ENCODE peak calls at places on chromosomes 4 and X, in nine cellular contexts. N is body of pancreas, G is adrenal gland, R is sigmoid colon, S is esophagus squamous epithelium, U is stomach, P is heart left ventricle, J is IMR-90, V is lower leg skin. I is an unnamed sample.

GRCh38 chrX:153336128-153336894 is 2.4 kb downstream of the ZNF275 start:
- DNase-seq in N (no peak), G (peak), R (no peak), S (no peak), U (no peak), P (no peak), J (no peak), V (peak), I (no peak)

GRCh38 chr4:9765091-9765490 is 16.3 kb upstream of the DRD5 start:
- DNase-seq in N (no peak), G (peak), R (no peak), S (no peak), U (peak), P (no peak), J (peak), V (peak), I (no peak)

GRCh38 chr4:67897686-67898085 is 13.9 kb upstream of the TMPRSS11D start:
- DNase-seq in N (no peak), G (no peak), R (no peak), S (no peak), U (no peak), P (no peak), J (no peak), V (no peak), I (no peak)

GRCh38 chrX:139798701-139799100 is 90.7 kb upstream of the MCF2 start:
- DNase-seq in N (no peak), G (no peak), R (no peak), S (no peak), U (no peak), P (no peak), J (no peak), V (no peak), I (no peak)

GRCh38 chrX:49172280-49172780 is 632 bp downstream of the PLP2 start:
- DNase-seq in N (peak), G (peak), R (peak), S (no peak), U (peak), P (peak), J (peak), V (peak), I (no peak)

GRCh38 chrX:1658083-1658463 is 43.2 kb downstream of the ASMT start:
- DNase-seq in N (no peak), G (no peak), R (no peak), S (no peak), U (no peak), P (no peak), J (no peak), V (peak), I (no peak)

GRCh38 chr4:162164881-162165528 is 1.2 kb upstream of the FSTL5 start:
- DNase-seq in N (no peak), G (no peak), R (no peak), S (no peak), U (no peak), P (no peak), J (no peak), V (no peak), I (no peak)

GRCh38 chr4:87956501-87956900 is 19.0 kb upstream of the SPP1 start:
- DNase-seq in N (no peak), G (no peak), R (no peak), S (no peak), U (no peak), P (no peak), J (no peak), V (no peak), I (no peak)

GRCh38 chrX:95835223-95835622 is 849.4 kb upstream of the DIAPH2 start:
- DNase-seq in N (no peak), G (no peak), R (no peak), S (no peak), U (no peak), P (no peak), J (no peak), V (peak), I (no peak)

GRCh38 chrX:47577424-47577823 is 4.8 kb upstream of the TIMP1 start:
- DNase-seq in N (no peak), G (no peak), R (no peak), S (no peak), U (no peak), P (no peak), J (no peak), V (no peak), I (no peak)

GRCh38 chr4:54661156-54661555 is 3.4 kb downstream of the KIT start:
- DNase-seq in N (no peak), G (no peak), R (no peak), S (no peak), U (no peak), P (no peak), J (peak), V (no peak), I (no peak)

GRCh38 chr4:25919676-25920075 is 5.7 kb downstream of the SMIM20 start:
- DNase-seq in N (no peak), G (no peak), R (no peak), S (no peak), U (no peak), P (no peak), J (peak), V (no peak), I (no peak)

GRCh38 chr4:70583952-70584834 is 7.9 kb upstream of the AMBN start:
- DNase-seq in N (peak), G (no peak), R (no peak), S (no peak), U (peak), P (no peak), J (no peak), V (no peak), I (no peak)

GRCh38 chr4:147825451-147826287 is 93.8 kb downstream of the ARHGAP10 start:
- DNase-seq in N (peak), G (peak), R (no peak), S (no peak), U (peak), P (peak), J (no peak), V (no peak), I (no peak)

GRCh38 chr4:3243066-3243775 is 5.7 kb upstream of the MSANTD1 start:
- DNase-seq in N (no peak), G (no peak), R (no peak), S (no peak), U (no peak), P (no peak), J (no peak), V (no peak), I (no peak)

GRCh38 chr4:185211035-185211434 is 1.6 kb downstream of the SNX25 start:
- DNase-seq in N (no peak), G (no peak), R (no peak), S (no peak), U (no peak), P (no peak), J (peak), V (no peak), I (no peak)

GRCh38 chrX:108081110-108081509 is 10.2 kb downstream of the PSMD10 start:
- DNase-seq in N (no peak), G (no peak), R (no peak), S (no peak), U (no peak), P (no peak), J (no peak), V (no peak), I (no peak)

GRCh38 chrX:47563801-47564315 is 2.9 kb downstream of the ARAF start:
- DNase-seq in N (no peak), G (no peak), R (no peak), S (no peak), U (no peak), P (no peak), J (peak), V (no peak), I (no peak)

GRCh38 chr4:99879458-99879857 is 14.8 kb downstream of the LAMTOR3 start:
- DNase-seq in N (no peak), G (no peak), R (no peak), S (no peak), U (no peak), P (no peak), J (no peak), V (no peak), I (no peak)

GRCh38 chrX:106952988-106953387 is 32.8 kb downstream of the CLDN2 start:
- DNase-seq in N (no peak), G (no peak), R (no peak), S (no peak), U (no peak), P (no peak), J (no peak), V (no peak), I (no peak)

GRCh38 chr4:78293841-78294301 is 236.7 kb downstream of the FRAS1 start:
- DNase-seq in N (no peak), G (no peak), R (no peak), S (no peak), U (no peak), P (no peak), J (peak), V (no peak), I (no peak)

GRCh38 chr4:23819041-23819511 is 70.8 kb downstream of the PPARGC1A start:
- DNase-seq in N (peak), G (no peak), R (no peak), S (no peak), U (no peak), P (peak), J (peak), V (no peak), I (no peak)

GRCh38 chrX:139234898-139235297 is 295.6 kb upstream of the F9 start:
- DNase-seq in N (no peak), G (no peak), R (no peak), S (no peak), U (no peak), P (no peak), J (no peak), V (no peak), I (no peak)

GRCh38 chrX:29952016-29952415 is 263.3 kb upstream of the MAGEB2 start:
- DNase-seq in N (no peak), G (no peak), R (no peak), S (no peak), U (no peak), P (no peak), J (peak), V (no peak), I (no peak)

GRCh38 chrX:19931146-19931545 is 43.7 kb upstream of the SH3KBP1 start:
- DNase-seq in N (no peak), G (no peak), R (no peak), S (no peak), U (no peak), P (no peak), J (no peak), V (no peak), I (no peak)

GRCh38 chrX:46543441-46543840 is 1.8 kb downstream of the ZNF674 start:
- DNase-seq in N (no peak), G (no peak), R (no peak), S (no peak), U (no peak), P (no peak), J (no peak), V (no peak), I (no peak)

GRCh38 chr4:128358231-128358902 is 70.8 kb upstream of the PGRMC2 start:
- DNase-seq in N (no peak), G (peak), R (no peak), S (no peak), U (no peak), P (peak), J (peak), V (no peak), I (no peak)

GRCh38 chr4:123265443-123265842 is 131.2 kb upstream of the SPRY1 start:
- DNase-seq in N (no peak), G (no peak), R (no peak), S (no peak), U (no peak), P (no peak), J (no peak), V (no peak), I (no peak)

GRCh38 chr4:121192500-121192899 is 28.4 kb upstream of the TNIP3 start:
- DNase-seq in N (no peak), G (no peak), R (no peak), S (no peak), U (no peak), P (no peak), J (peak), V (no peak), I (no peak)

GRCh38 chrX:17414839-17415238 is 39.8 kb downstream of the NHS start:
- DNase-seq in N (peak), G (peak), R (no peak), S (no peak), U (peak), P (no peak), J (no peak), V (no peak), I (no peak)

GRCh38 chrX:64975989-64976672 is at the start of gene ZC4H2:
- DNase-seq in N (peak), G (peak), R (peak), S (peak), U (peak), P (peak), J (peak), V (peak), I (peak)

GRCh38 chr4:119589165-119589564 is 39.4 kb downstream of the PDE5A start:
- DNase-seq in N (no peak), G (no peak), R (no peak), S (no peak), U (no peak), P (no peak), J (peak), V (no peak), I (no peak)

GRCh38 chr4:68430337-68430736 is 16.9 kb upstream of the TMPRSS11E start:
- DNase-seq in N (no peak), G (no peak), R (no peak), S (no peak), U (no peak), P (no peak), J (no peak), V (no peak), I (no peak)

GRCh38 chrX:79170632-79171031 is 26.1 kb downstream of the GPR174 start:
- DNase-seq in N (no peak), G (no peak), R (no peak), S (no peak), U (no peak), P (no peak), J (no peak), V (no peak), I (no peak)

GRCh38 chrX:3582421-3582820 is 131.0 kb downstream of the PRKX start:
- DNase-seq in N (no peak), G (no peak), R (no peak), S (no peak), U (no peak), P (no peak), J (peak), V (no peak), I (no peak)

GRCh38 chr4:94426783-94427182 is 25.0 kb upstream of the PDLIM5 start:
- DNase-seq in N (no peak), G (no peak), R (no peak), S (no peak), U (no peak), P (no peak), J (no peak), V (no peak), I (no peak)

GRCh38 chr4:8710946-8711345 is 118.4 kb downstream of the CPZ start:
- DNase-seq in N (no peak), G (no peak), R (peak), S (no peak), U (no peak), P (no peak), J (no peak), V (peak), I (no peak)

GRCh38 chr4:91198951-91199350 is 1071.8 kb downstream of the CCSER1 start:
- DNase-seq in N (no peak), G (no peak), R (no peak), S (no peak), U (no peak), P (no peak), J (no peak), V (no peak), I (peak)

GRCh38 chrX:154762529-154763296 is at the start of gene DKC1:
- DNase-seq in N (peak), G (peak), R (peak), S (peak), U (peak), P (peak), J (peak), V (peak), I (peak)
- TF ChIP-seq POLR2A in N (peak), G (peak), R (no peak), S (peak), U (no peak), P (no peak), J (peak), V (no peak), I (peak)

GRCh38 chr4:35447474-35447873 is 796.8 kb downstream of the ARAP2 start:
- DNase-seq in N (no peak), G (no peak), R (no peak), S (no peak), U (no peak), P (no peak), J (no peak), V (no peak), I (no peak)
- TF ChIP-seq POLR2A in N (no peak), G (no peak), R (no peak), S (no peak), U (no peak), P (no peak), J (no peak), V (no peak), I (no peak)

GRCh38 chr4:169327951-169328350 is 57.2 kb upstream of the SH3RF1 start:
- DNase-seq in N (no peak), G (no peak), R (no peak), S (no peak), U (no peak), P (no peak), J (no peak), V (no peak), I (no peak)
- TF ChIP-seq POLR2A in N (no peak), G (no peak), R (no peak), S (no peak), U (no peak), P (no peak), J (no peak), V (no peak), I (no peak)

DNA sequence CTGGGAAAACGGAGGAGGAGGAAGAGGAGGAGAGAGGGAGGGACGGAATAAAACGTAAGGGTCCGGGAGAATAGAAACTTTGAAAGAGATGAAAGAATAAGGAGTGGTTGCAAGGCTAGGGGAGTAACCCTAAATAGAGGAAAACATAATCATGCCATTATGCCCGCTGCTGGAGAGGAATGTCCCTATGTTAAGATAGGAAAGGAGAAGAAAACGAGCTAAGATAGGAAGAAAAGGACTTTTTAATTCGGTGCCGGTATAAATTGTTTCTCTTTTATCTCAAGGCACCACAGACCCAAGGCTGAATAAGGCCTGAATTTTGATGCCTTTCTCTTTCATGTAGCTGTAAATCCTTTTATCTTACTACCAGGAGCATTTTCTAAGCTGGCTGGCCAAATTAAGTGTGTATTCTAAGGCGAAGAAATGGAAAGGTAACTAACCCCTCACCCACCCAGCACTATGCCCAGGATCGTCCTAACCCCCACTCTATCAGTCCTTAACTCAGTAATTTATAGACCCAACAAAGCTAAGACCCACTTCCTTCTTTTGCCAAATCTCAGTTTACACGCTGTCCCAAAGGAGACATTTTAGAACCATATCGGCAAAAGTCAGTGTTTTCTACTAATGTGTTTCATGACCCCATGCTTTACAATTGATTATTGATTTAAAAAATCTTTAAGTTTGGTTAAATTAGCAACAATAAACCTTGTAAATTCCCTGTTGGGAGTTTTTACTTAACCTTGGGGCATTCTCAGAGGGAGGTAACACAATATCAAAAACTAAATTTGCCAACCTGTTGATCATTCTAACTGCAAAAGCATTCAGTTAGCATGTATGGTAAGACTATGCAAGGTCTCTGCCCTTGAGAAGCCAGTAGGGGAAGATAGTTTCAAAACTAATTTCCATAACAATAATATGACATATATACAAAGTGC is 1.1 kb upstream of the CUL4B start:
- DNase-seq in N (no peak), G (no peak), R (no peak), S (no peak), U (no peak), P (no peak), J (no peak), V (no peak), I (no peak)
- TF ChIP-seq POLR2A in N (peak), G (peak), R (no peak), S (peak), U (no peak), P (no peak), J (peak), V (no peak), I (peak)

GRCh38 chrX:103585421-103586313 is at the start of gene TCEAL4:
- DNase-seq in N (peak), G (peak), R (peak), S (no peak), U (peak), P (peak), J (no peak), V (peak), I (peak)
- TF ChIP-seq POLR2A in N (peak), G (peak), R (peak), S (peak), U (no peak), P (no peak), J (no peak), V (no peak), I (peak)

GRCh38 chrX:136747003-136747986 is 33.4 kb downstream of the ARHGEF6 start:
- DNase-seq in N (no peak), G (no peak), R (no peak), S (no peak), U (no peak), P (no peak), J (no peak), V (no peak), I (no peak)

GRCh38 chrX:136742721-136743379 is 37.9 kb downstream of the ARHGEF6 start:
- DNase-seq in N (no peak), G (no peak), R (no peak), S (no peak), U (no peak), P (no peak), J (no peak), V (no peak), I (no peak)

GRCh38 chrX:136750364-136750763 is 30.4 kb downstream of the ARHGEF6 start:
- DNase-seq in N (no peak), G (no peak), R (no peak), S (no peak), U (no peak), P (no peak), J (no peak), V (no peak), I (no peak)

DNA sequence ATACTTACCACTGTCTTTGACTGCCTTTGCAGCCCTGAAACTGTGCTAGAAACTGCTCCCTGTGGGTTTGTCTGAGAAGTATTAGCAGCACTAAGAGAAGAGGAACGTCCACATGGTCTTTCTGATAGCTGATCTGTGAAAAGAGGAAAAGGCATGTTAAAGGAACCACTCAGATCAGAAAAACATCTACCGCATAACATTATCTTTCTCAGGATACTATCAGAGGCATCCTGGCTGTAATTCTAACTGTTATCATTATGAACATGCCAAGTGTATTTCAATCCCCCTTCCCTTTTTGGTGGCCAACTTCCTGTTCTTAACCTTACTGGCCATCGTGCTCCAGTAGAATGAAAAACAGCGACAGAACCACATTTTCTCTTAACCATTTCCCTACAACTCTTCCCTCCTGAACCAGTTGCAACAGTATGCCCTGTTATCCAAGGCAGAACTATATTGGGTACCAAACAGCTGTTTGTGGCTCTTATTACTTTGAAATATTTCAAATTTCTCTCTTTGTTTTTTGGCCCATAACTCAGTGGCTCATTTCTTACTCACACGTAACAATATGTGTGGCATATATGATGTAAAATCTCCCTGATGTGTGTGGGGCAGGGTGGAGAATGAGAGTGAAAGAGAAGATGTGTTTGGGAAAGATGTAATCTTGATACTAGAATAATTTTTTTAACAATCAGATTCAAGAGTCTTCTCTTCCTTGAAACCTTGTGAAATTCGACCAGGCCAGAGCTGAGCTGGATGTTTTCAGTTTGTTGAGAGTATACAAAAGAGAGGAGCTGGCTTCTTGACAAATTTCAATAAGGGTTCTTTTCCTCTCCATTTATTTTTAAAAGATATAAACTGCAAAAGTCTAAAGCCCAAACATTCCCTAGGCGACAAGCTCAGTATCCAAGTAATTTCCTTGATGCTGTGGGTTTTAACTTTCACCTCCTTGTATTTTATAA is 35.2 kb downstream of the ARHGEF6 start:
- DNase-seq in N (no peak), G (no peak), R (no peak), S (no peak), U (no peak), P (no peak), J (no peak), V (no peak), I (no peak)
- TF ChIP-seq POLR2A in N (no peak), G (no peak), R (no peak), S (no peak), U (no peak), P (no peak), J (no peak), V (no peak), I (no peak)

I was measured in H54.